ENCODE peak calls at places on chromosome 7, in four cellular contexts. D, Z, B and A are unnamed samples.

GRCh38 chr7:140691368-140692045 is 5.0 kb upstream of the NDUFB2 start:
- DNase-seq in D (no peak), Z (no peak), B (no peak), A (no peak)

GRCh38 chr7:10128748-10129147 is 844.9 kb upstream of the PHF14 start:
- DNase-seq in D (no peak), Z (no peak), B (no peak), A (no peak)

GRCh38 chr7:2475678-2476015 is 551 bp downstream of the GRIFIN start:
- DNase-seq in D (no peak), Z (no peak), B (no peak), A (peak; percentile 77)

GRCh38 chr7:106460792-106461254 is 176.0 kb upstream of the NAMPT start:
- DNase-seq in D (no peak), Z (no peak), B (no peak), A (no peak)

GRCh38 chr7:54541941-54542618 is at the start of gene VSTM2A:
- DNase-seq in D (no peak), Z (no peak), B (no peak), A (no peak)

GRCh38 chr7:32481921-32482320 is 8.3 kb downstream of the LSM5 start:
- DNase-seq in D (no peak), Z (no peak), B (no peak), A (no peak)

GRCh38 chr7:1242129-1242572 is 9.5 kb downstream of the UNCX start:
- DNase-seq in D (no peak), Z (no peak), B (no peak), A (no peak)

GRCh38 chr7:130363156-130363847 is 17.0 kb upstream of the CPA1 start:
- DNase-seq in D (peak; percentile 76), Z (no peak), B (no peak), A (no peak)

GRCh38 chr7:130143334-130143732 is 61.9 kb downstream of the TMEM209 start:
- DNase-seq in D (no peak), Z (no peak), B (no peak), A (no peak)

GRCh38 chr7:9691286-9691685 is 1257.9 kb downstream of the NXPH1 start:
- DNase-seq in D (no peak), Z (no peak), B (no peak), A (no peak)

GRCh38 chr7:35424440-35424839 is 170.5 kb upstream of the TBX20 start:
- DNase-seq in D (no peak), Z (no peak), B (no peak), A (no peak)

GRCh38 chr7:35420657-35421056 is 166.8 kb upstream of the TBX20 start:
- DNase-seq in D (no peak), Z (no peak), B (no peak), A (no peak)

GRCh38 chr7:35430547-35431153 is 176.8 kb upstream of the TBX20 start:
- DNase-seq in D (peak; percentile 41), Z (peak; percentile 57), B (no peak), A (no peak)

GRCh38 chr7:35422715-35423114 is 168.8 kb upstream of the TBX20 start:
- DNase-seq in D (no peak), Z (no peak), B (no peak), A (no peak)

GRCh38 chr7:35424869-35425495 is 171.1 kb upstream of the TBX20 start:
- DNase-seq in D (peak; percentile 61), Z (peak; percentile 67), B (peak; percentile 65), A (no peak)
- TF ChIP-seq CTCF in D (peak; percentile 79), Z (peak; percentile 90), B (peak; percentile 58), A (peak; percentile 61)

GRCh38 chr7:82358923-82359322 is 84.7 kb downstream of the CACNA2D1 start:
- DNase-seq in D (no peak), Z (no peak), B (no peak), A (no peak)

GRCh38 chr7:82358009-82358578 is 85.5 kb downstream of the CACNA2D1 start:
- DNase-seq in D (no peak), Z (no peak), B (no peak), A (no peak)

GRCh38 chr7:82359426-82359825 is 84.2 kb downstream of the CACNA2D1 start:
- DNase-seq in D (peak; percentile 17), Z (no peak), B (no peak), A (no peak)

GRCh38 chr7:82362129-82362528 is 81.4 kb downstream of the CACNA2D1 start:
- DNase-seq in D (no peak), Z (no peak), B (no peak), A (no peak)

DNA sequence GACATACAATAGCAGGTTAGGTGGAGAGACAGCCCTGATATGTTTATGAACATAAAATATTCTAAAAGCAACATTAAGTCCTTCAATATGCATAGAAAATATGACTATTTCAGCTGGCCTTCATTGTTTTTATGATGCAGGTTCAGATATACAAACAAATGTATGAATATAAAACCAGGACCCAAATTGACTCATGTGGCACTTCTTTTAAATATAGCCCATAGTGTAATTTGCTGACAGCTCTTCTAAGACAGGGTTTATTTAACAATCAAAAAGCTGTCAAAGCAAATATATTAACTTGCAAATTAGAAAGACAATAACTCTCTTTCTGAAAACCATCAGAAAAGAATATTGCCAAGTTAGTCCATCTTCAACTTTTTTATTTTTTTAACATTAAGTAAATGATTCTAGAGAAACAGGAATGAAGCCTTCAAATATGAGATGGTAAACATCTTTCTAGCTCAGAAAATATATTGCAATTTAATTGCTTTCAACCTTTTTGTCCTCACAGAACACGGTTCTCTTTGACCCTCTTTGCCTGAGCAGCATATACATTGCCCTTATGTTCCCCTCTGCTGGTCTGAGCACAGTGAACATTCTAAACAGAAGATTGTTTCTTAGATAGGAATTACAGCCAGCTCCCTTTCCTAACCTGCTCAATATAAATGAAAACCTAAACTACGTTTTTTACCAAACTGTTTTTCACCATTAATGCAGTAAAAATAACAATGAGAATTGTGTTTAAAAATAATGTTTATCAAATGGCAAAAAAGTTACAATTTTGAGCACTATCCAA is 82.8 kb downstream of the CACNA2D1 start:
- DNase-seq in D (no peak), Z (no peak), B (no peak), A (no peak)
- TF ChIP-seq EP300 in D (no peak), Z (no peak), B (no peak), A (no peak)

DNA sequence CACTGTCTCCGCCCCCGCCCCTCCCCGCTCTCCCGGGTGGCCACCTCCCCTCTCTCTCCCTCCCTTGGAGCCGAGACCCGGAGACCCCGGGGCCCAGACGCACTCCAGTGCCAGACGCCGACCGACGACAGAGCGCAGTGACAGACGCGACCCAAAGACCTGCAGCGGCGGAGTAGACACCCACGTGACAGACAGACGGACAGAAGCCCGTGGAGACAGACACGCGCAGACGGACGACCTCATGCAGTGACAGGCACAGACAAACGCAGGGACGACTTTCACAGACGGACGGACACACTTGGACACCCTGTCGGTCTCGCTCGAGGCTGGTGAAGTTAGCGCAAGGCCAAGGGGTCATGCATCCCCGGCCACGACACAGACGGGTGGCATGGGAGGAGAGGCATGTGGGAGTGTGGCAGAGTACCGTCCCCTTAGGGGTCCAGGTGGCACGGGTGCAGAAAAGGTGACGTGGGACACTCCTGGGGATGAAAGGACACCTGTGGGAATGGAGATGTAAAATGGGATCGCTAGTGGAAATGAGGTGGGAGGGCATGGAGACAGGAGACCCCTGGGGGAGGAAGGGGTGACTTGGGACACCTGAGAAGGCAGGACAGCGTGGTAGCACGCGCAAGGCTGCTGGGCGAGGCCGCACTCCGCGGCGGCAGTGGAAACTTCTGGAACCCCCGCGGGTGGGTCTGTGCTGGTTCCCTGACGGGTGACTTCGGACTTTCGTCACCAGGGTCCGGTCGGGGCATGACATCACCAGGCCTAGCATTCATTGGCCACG is 461 bp upstream of the ACHE start:
- DNase-seq in D (peak; percentile 52), Z (peak; percentile 92), B (peak; percentile 54), A (no peak)
- H3K4me3 ChIP-seq in D (peak overlapping the region; percentile 49), Z (peak overlapping the region; percentile 39), B (peak overlapping the region; percentile 41), A (no peak overlapping the region)

DNA sequence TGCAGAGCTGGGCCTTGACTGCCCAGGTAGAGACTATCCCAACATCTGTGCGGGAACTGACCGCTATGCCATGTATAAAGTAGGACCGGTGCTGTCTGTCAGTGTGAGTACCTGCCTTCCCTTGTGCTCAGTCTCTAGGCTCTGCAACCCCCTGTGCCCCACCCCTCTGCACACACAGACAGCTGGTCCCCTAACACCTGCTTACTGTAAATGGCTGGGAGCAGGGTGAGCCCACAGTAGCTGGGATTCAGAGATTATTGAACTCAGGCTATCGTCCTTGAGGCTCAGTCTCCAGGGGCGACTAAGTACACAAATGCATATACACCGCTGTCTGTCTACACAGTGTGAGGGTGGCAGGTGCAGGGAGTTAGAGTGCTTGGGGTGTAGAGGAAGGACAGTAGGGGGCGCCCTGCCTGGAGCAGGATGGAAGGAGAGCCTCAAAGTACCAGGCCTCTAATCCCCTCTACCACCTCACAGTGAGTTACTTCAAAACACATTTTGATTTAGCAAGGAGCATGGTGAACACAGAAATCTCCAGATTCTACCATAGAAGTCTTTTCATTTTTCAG is 12.9 kb downstream of the UPP1 start:
- DNase-seq in D (no peak), Z (no peak), B (no peak), A (no peak)
- TF ChIP-seq CTCF in D (peak; percentile 23), Z (no peak), B (no peak), A (no peak)

DNA sequence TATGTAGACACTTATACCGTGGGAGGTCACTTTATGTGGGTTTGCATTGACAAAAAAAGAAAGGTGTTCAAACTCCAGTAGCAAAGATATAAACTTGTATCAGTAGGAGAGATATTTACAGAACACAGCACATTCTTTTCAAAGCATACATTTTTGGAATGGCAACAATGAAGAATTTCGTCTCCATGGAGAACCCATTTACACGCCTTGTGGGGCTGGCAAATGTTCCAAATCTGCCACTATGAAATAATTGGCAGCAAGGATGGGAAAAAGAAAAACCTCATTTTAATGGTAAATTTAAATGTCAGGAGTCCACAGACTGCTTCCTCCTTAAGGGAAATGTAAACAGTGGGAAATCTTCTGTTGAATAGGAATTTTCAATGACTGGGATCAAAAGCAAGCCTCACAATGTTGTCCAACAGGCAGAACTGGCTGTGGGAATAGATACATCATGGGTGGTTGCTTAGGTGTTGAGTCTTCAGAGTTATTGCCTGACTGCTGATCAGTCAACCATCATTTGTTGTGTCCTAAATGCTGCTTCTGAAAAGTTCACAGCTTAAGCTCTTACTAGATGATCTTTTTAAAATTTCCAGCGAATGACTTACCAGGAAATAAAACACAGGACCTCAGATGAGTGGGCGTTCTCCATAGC is 256.6 kb upstream of the SEMA3C start:
- DNase-seq in D (peak; percentile 36), Z (no peak), B (no peak), A (no peak)
- TF ChIP-seq EP300 in D (no peak), Z (no peak), B (no peak), A (no peak)

DNA sequence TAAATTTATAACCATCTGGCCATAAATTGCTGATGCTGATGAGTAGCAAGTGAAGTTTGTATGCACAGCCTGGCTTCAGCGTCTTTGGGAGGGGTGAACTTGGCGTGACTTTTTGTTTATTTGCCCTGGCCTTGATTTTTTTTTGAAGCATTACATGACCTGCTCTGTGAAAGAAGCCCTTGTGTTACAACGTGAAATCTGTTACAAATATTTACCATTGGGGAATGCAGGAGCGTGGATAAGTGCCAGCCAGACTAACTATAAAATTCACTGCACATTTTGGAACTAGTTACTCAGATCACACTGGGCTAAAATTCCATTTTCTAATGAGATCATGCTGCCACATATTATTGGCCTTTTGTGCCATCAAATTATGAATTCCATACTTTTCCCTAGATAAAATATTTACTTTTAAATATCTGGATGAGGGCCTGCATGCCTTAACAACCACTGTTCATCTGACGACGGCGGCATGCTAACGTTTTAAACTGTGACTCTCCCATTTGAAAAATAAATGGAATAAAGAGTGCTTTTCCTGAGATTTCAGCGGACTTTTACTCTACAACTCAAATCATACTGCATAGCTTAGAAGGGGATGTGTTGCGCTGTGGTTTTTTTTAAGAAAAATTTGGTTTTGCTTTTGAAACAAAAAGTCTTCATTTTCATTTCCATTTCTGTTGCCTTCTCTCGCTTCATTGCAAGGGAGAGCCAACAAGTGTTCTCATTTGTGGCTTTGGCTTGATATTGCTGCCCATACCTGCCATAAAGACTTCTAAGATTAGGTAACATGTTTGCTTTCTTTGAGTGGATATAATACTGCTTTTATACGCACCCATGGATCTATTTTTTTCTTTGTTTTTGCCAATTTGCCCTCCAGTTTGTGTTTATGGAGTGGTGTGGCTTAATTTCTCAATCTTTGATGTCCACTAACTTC is 352.2 kb downstream of the TFEC start:
- DNase-seq in D (peak; percentile 33), Z (no peak), B (peak; percentile 28), A (no peak)
- H3K4me3 ChIP-seq in D (no peak overlapping the region), Z (no peak overlapping the region), B (no peak overlapping the region), A (no peak overlapping the region)